ENCODE peak calls at places on chromosome 12, in eight cellular contexts. M is pancreas, R is spleen, W is A549, O is suprapubic skin, F is heart left ventricle, X is adipocyte, J is uterus. U is an unnamed sample.
A peak's percentile ranks its signal among the peaks of the same experiment; 100 is the strongest.

GRCh38 chr12:25364529-25365339 is 114.0 kb upstream of the KRAS start:
- DNase-seq in R (no peak), X (no peak), M (no peak), J (no peak), F (no peak), O (no peak), W (no peak), U (no peak)

GRCh38 chr12:4267904-4268548 is 5.5 kb upstream of the CCND2 start:
- DNase-seq in M (no peak), X (peak; percentile 3), R (no peak), O (no peak), F (no peak), W (no peak), J (no peak), U (no peak)

GRCh38 chr12:93151079-93151759 is 222.1 kb upstream of the EEA1 start:
- DNase-seq in X (no peak), M (no peak), W (no peak), R (no peak), J (no peak), F (no peak), O (no peak), U (no peak)

GRCh38 chr12:107511292-107511691 is 174.3 kb upstream of the PWP1 start:
- DNase-seq in W (no peak), M (no peak), R (no peak), X (no peak), J (no peak), O (no peak), F (peak; percentile 41), U (no peak)

GRCh38 chr12:101441835-101442234 is 33.3 kb upstream of the SPIC start:
- DNase-seq in M (no peak), X (no peak), O (no peak), F (no peak), J (no peak), W (no peak), R (no peak), U (no peak)

GRCh38 chr12:67161322-67161918 is 107.7 kb upstream of the CAND1 start:
- DNase-seq in R (no peak), O (no peak), J (no peak), F (no peak), X (peak; percentile 47), W (peak; percentile 51), M (no peak), U (peak; percentile 7)

GRCh38 chr12:114954626-114955025 is 270.7 kb upstream of the TBX3 start:
- DNase-seq in M (no peak), F (no peak), O (no peak), X (no peak), J (no peak), W (no peak), R (no peak), U (no peak)

GRCh38 chr12:83527700-83528281 is 841.1 kb downstream of the TMTC2 start:
- DNase-seq in M (no peak), W (no peak), X (peak; percentile 3), F (no peak), J (no peak), R (no peak), O (no peak), U (no peak)

GRCh38 chr12:58509116-58509885 is 411.0 kb downstream of the LRIG3 start:
- DNase-seq in F (no peak), W (peak; percentile 72), M (no peak), R (no peak), O (no peak), X (no peak), J (no peak), U (no peak)

GRCh38 chr12:59077153-59077930 is 157.0 kb upstream of the LRIG3 start:
- DNase-seq in J (no peak), O (no peak), W (no peak), F (no peak), M (no peak), X (peak; percentile 63), R (no peak), U (no peak)

GRCh38 chr12:18967814-18968213 is 161.7 kb upstream of the PLEKHA5 start:
- DNase-seq in M (no peak), F (no peak), W (no peak), R (no peak), J (no peak), O (no peak), X (no peak), U (no peak)

GRCh38 chr12:80269953-80270552 is 170.7 kb downstream of the OTOGL start:
- DNase-seq in F (no peak), O (no peak), R (no peak), W (peak; percentile 55), X (peak; percentile 86), M (no peak), J (no peak), U (no peak)

GRCh38 chr12:6229823-6230222 is 29.6 kb downstream of the CD9 start:
- DNase-seq in J (peak; percentile 80), X (peak; percentile 79), M (no peak), R (peak; percentile 79), W (no peak), O (peak; percentile 91), F (peak; percentile 71), U (no peak)
- H3K4me1 ChIP-seq in J (peaks cover 58% of the 10 kb centered on the region), X (peaks cover 67% of the 10 kb centered on the region), M (peaks cover 30% of the 10 kb centered on the region), R (peaks cover 85% of the 10 kb centered on the region), W (peaks cover 9% of the 10 kb centered on the region), O (peaks cover 100% of the 10 kb centered on the region), F (peaks cover 100% of the 10 kb centered on the region), U (peaks cover 27% of the 10 kb centered on the region)

GRCh38 chr12:123237646-123238329 is 4.6 kb downstream of the MTRFR start:
- DNase-seq in M (peak; percentile 79), W (peak; percentile 75), F (peak; percentile 67), J (peak; percentile 67), X (peak; percentile 92), O (peak; percentile 87), R (peak; percentile 84), U (peak; percentile 65)

GRCh38 chr12:123233505-123234299 is 466 bp downstream of the MTRFR start:
- DNase-seq in W (no peak), R (no peak), O (no peak), J (no peak), M (no peak), X (peak; percentile 13), F (no peak), U (no peak)

GRCh38 chr12:123242083-123242904 is 9.1 kb downstream of the MTRFR start:
- DNase-seq in O (no peak), R (no peak), M (no peak), J (no peak), W (no peak), F (no peak), X (peak; percentile 8), U (no peak)

GRCh38 chr12:123238961-123239360 is 5.7 kb downstream of the MTRFR start:
- DNase-seq in M (no peak), O (no peak), J (no peak), R (no peak), W (no peak), X (no peak), F (no peak), U (no peak)

DNA sequence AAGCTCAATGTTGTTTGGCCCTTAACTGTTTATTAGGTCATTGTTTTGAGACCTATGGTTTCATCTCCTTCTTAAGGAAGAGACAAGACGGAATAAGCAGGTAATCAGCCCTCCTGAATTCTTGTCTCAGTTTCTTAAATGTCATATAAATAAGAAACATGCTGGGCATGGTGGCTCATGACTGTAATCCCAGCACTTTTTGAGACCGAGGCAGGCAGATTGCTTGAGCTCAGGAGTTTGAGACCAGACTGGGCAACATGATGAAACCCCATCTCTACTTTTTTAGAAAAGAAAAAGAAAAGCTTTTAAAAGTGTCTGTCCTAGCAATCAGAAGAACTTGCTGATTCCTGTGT is 5.1 kb downstream of the MTRFR start:
- DNase-seq in X (no peak), J (no peak), F (no peak), M (no peak), W (no peak), O (no peak), R (no peak), U (no peak)
- H3K4me3 ChIP-seq in X (no peak overlapping the region), J (no peak overlapping the region), F (no peak overlapping the region), M (no peak overlapping the region), W (no peak overlapping the region), O (no peak overlapping the region), R (no peak overlapping the region), U (no peak overlapping the region)

DNA sequence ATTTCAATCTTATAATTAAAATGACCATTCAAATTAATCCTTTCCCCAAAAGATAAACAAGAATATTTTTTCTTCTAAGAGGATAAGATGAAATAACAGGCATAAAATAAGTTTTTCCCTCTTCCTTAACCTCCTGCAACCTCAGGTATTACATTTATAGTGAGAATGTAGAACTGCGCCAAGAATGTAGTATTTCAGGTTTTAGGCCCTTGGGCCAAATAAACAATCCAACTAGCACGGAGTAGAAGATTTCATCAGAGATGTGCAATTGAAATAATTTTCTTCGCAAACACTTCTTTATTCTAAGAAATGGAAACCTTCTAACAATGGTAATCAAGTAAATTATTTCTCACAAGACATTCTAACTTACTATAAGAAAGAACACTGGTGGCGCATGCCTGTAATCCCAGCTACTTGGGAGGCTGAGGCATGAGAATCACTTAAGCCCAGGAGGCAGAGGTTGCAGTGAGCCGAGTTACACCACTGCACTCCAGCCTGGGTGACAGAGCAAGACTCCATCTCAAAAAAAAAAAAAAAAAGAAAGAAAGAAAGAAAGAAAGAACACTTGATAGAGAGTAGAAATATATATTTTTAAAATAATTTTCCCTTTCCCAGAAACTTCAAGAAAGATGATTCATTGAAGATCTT is 100.8 kb downstream of the TAOK3 start:
- DNase-seq in R (no peak), W (no peak), M (no peak), J (no peak), F (no peak), X (no peak), O (no peak), U (no peak)
- H3K4me1 ChIP-seq in R (peaks cover 17% of the 10 kb centered on the region), W (no peaks in the 10 kb centered on the region), M (no peaks in the 10 kb centered on the region), J (no peaks in the 10 kb centered on the region), F (peaks cover 6% of the 10 kb centered on the region), X (no peaks in the 10 kb centered on the region), O (peaks cover 15% of the 10 kb centered on the region), U (no peaks in the 10 kb centered on the region)

GRCh38 chr12:47209014-47209413 is 129.3 kb upstream of the AMIGO2 start:
- DNase-seq in O (no peak), F (no peak), X (no peak), R (no peak), W (no peak), J (no peak), M (no peak), U (no peak)

GRCh38 chr12:47214001-47214619 is 134.4 kb upstream of the AMIGO2 start:
- DNase-seq in R (no peak), J (no peak), M (no peak), O (no peak), X (no peak), F (no peak), W (no peak), U (no peak)

GRCh38 chr12:47212701-47213039 is 132.9 kb upstream of the AMIGO2 start:
- DNase-seq in F (no peak), X (no peak), O (no peak), M (no peak), W (no peak), R (no peak), J (no peak), U (no peak)

GRCh38 chr12:47207829-47208248 is 128.1 kb upstream of the AMIGO2 start:
- DNase-seq in M (no peak), W (no peak), O (no peak), X (no peak), J (no peak), R (no peak), F (no peak), U (no peak)

DNA sequence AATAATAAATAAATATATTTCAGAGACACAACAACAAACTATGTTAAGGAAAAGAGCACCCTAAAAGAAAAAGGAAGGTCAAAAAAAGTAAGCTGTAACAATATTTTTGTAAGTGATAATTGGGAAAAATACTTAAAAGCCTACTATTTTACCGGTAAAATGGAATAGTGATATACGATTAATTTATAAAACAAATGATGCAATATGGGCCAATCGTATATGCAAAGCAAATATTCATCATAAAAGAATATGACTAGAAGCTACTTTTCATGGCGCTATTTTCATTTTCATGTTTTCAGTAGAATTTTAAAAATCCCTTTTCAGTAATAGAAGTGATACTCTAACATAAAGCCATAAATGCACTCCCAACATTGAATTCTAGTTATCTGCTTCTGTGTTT is 131.0 kb upstream of the AMIGO2 start:
- DNase-seq in X (no peak), M (no peak), J (no peak), F (no peak), O (no peak), W (no peak), R (no peak), U (no peak)
- H3K4me3 ChIP-seq in X (no peak overlapping the region), M (no peak overlapping the region), J (no peak overlapping the region), F (no peak overlapping the region), O (no peak overlapping the region), W (no peak overlapping the region), R (no peak overlapping the region), U (peak overlapping the region; percentile 65)